ENCODE peak calls at places on chromosomes 11 and 22, in eight cellular contexts. T is epithelial cell of esophagus; C is stimulated activated CD4-positive, alpha-beta T cell treated with anti-CD3 and anti-CD28 coated beads, Interleukin-1b, Interleukin-23, amount 100 ng/mL, for 1 hour; Y is MV-4-11; W is HT-29; U is bronchial epithelial cell; S is mucosa of descending colon; K is NCI-H345. Q is an unnamed sample.

GRCh38 chr11:128373011-128373410 is 214.3 kb downstream of the ETS1 start:
- DNase-seq in T (no peak), C (no peak), Y (no peak), W (no peak), U (no peak), S (no peak), K (no peak), Q (no peak)

GRCh38 chr11:66017354-66017753 is 5.5 kb downstream of the CST6 start:
- DNase-seq in T (no peak), C (no peak), Y (no peak), W (no peak), U (no peak), S (no peak), K (peak; percentile 65), Q (no peak)

GRCh38 chr22:29202231-29203192 is 3.2 kb upstream of the EMID1 start:
- DNase-seq in T (peak; percentile 45), C (no peak), Y (peak; percentile 92), W (peak; percentile 36), U (peak; percentile 24), S (peak; percentile 75), K (no peak), Q (no peak)

GRCh38 chr22:49993649-49994360 is 18.8 kb downstream of the IL17REL start:
- DNase-seq in T (no peak), C (no peak), Y (no peak), W (no peak), U (no peak), S (no peak), K (no peak), Q (no peak)

GRCh38 chr11:6251120-6251733 is 8.4 kb upstream of the CCKBR start:
- DNase-seq in T (peak; percentile 79), C (no peak), Y (no peak), W (peak; percentile 85), U (peak; percentile 58), S (peak; percentile 54), K (peak; percentile 64), Q (peak; percentile 10)

GRCh38 chr22:24106385-24107381 is 74.6 kb upstream of the SUSD2 start:
- DNase-seq in T (no peak), C (no peak), Y (no peak), W (no peak), U (no peak), S (no peak), K (no peak), Q (no peak)

GRCh38 chr22:33000342-33001280 is 57.6 kb downstream of the SYN3 start:
- DNase-seq in T (peak; percentile 68), C (no peak), Y (peak; percentile 6), W (peak; percentile 28), U (no peak), S (no peak), K (no peak), Q (peak; percentile 6)

GRCh38 chr22:25397616-25398015 is 166.9 kb upstream of the GRK3 start:
- DNase-seq in T (no peak), C (no peak), Y (no peak), W (no peak), U (no peak), S (no peak), K (no peak), Q (no peak)

GRCh38 chr11:92227233-92227593 is 2.6 kb downstream of the FAT3 start:
- DNase-seq in T (no peak), C (no peak), Y (no peak), W (no peak), U (no peak), S (no peak), K (peak; percentile 79), Q (peak; percentile 77)

GRCh38 chr22:22878801-22879674 is 8.6 kb upstream of the IGLL5 start:
- DNase-seq in T (no peak), C (no peak), Y (no peak), W (no peak), U (no peak), S (no peak), K (no peak), Q (no peak)

GRCh38 chr22:19110064-19110458 is 12.2 kb downstream of the DGCR2 start:
- DNase-seq in T (no peak), C (no peak), Y (no peak), W (no peak), U (no peak), S (no peak), K (no peak), Q (no peak)

GRCh38 chr11:82733444-82734119 is at the start of gene FAM181B:
- DNase-seq in T (peak; percentile 71), C (no peak), Y (no peak), W (no peak), U (peak; percentile 39), S (peak; percentile 55), K (peak; percentile 67), Q (peak; percentile 50)

GRCh38 chr11:1988667-1989317 is 8.8 kb downstream of the H19 start:
- DNase-seq in T (no peak), C (no peak), Y (no peak), W (no peak), U (no peak), S (no peak), K (no peak), Q (no peak)

GRCh38 chr11:34576331-34576730 is 44.6 kb upstream of the EHF start:
- DNase-seq in T (no peak), C (no peak), Y (no peak), W (no peak), U (no peak), S (no peak), K (no peak), Q (no peak)

GRCh38 chr11:3123316-3123715 is 41.8 kb downstream of the OSBPL5 start:
- DNase-seq in T (peak; percentile 56), C (no peak), Y (no peak), W (peak; percentile 39), U (no peak), S (peak; percentile 82), K (peak; percentile 88), Q (no peak)

GRCh38 chr22:41589601-41590365 is at the start of gene PMM1:
- DNase-seq in T (peak; percentile 100), C (peak; percentile 100), Y (peak; percentile 99), W (peak; percentile 98), U (peak; percentile 97), S (peak; percentile 100), K (peak; percentile 99), Q (peak; percentile 99)

GRCh38 chr11:122634507-122634906 is 21.0 kb upstream of the UBASH3B start:
- DNase-seq in T (peak; percentile 20), C (no peak), Y (peak; percentile 9), W (peak; percentile 73), U (no peak), S (no peak), K (no peak), Q (no peak)

GRCh38 chr22:38260760-38261477 is 11.9 kb downstream of the TMEM184B start:
- DNase-seq in T (no peak), C (no peak), Y (no peak), W (no peak), U (no peak), S (no peak), K (no peak), Q (no peak)

GRCh38 chr11:22677153-22677890 is 10.9 kb downstream of the GAS2 start:
- DNase-seq in T (peak; percentile 56), C (no peak), Y (peak; percentile 78), W (no peak), U (peak; percentile 51), S (no peak), K (no peak), Q (no peak)

Q was measured in NCI-H510A treated with DMSO at 0.1 percent for 48 hours.